ENCODE peak calls at places on chromosomes 4 and X, in five cellular contexts. One of them, this sample, is unnamed.

GRCh38 chr4:3458371-3458770 is 4.7 kb upstream of the DOK7 start:
- DNase-seq in breast epithelium: no peak
- DNase-seq in activated naive CD8-positive, alpha-beta T cell treated with anti-CD3 and anti-CD28 coated beads, Interleukin-2, amount 50 U/mL, for 24 hours: no peak
- DNase-seq in tibial nerve: no peak
- DNase-seq in dorsolateral prefrontal cortex: no peak
- DNase-seq in this sample: no peak

GRCh38 chrX:318739-319578 is at the start of gene GTPBP6:
- DNase-seq in breast epithelium: peak
- DNase-seq in activated naive CD8-positive, alpha-beta T cell treated with anti-CD3 and anti-CD28 coated beads, Interleukin-2, amount 50 U/mL, for 24 hours: peak
- DNase-seq in tibial nerve: peak
- DNase-seq in dorsolateral prefrontal cortex: peak
- DNase-seq in this sample: peak

GRCh38 chr4:173153445-173153844 is 15.2 kb upstream of the GALNT7 start:
- DNase-seq in breast epithelium: no peak
- DNase-seq in activated naive CD8-positive, alpha-beta T cell treated with anti-CD3 and anti-CD28 coated beads, Interleukin-2, amount 50 U/mL, for 24 hours: no peak
- DNase-seq in tibial nerve: no peak
- DNase-seq in dorsolateral prefrontal cortex: no peak
- DNase-seq in this sample: no peak

GRCh38 chrX:15903186-15903681 is 48.6 kb upstream of the AP1S2 start:
- DNase-seq in breast epithelium: no peak
- DNase-seq in activated naive CD8-positive, alpha-beta T cell treated with anti-CD3 and anti-CD28 coated beads, Interleukin-2, amount 50 U/mL, for 24 hours: peak
- DNase-seq in tibial nerve: no peak
- DNase-seq in dorsolateral prefrontal cortex: no peak
- DNase-seq in this sample: no peak

GRCh38 chrX:130100180-130100579 is 10.1 kb downstream of the ELF4 start:
- DNase-seq in breast epithelium: no peak
- DNase-seq in activated naive CD8-positive, alpha-beta T cell treated with anti-CD3 and anti-CD28 coated beads, Interleukin-2, amount 50 U/mL, for 24 hours: no peak
- DNase-seq in tibial nerve: peak
- DNase-seq in dorsolateral prefrontal cortex: no peak
- DNase-seq in this sample: peak

GRCh38 chrX:107000013-107000515 is at the start of gene MORC4:
- DNase-seq in breast epithelium: peak
- DNase-seq in activated naive CD8-positive, alpha-beta T cell treated with anti-CD3 and anti-CD28 coated beads, Interleukin-2, amount 50 U/mL, for 24 hours: peak
- DNase-seq in tibial nerve: peak
- DNase-seq in dorsolateral prefrontal cortex: peak
- DNase-seq in this sample: peak

GRCh38 chr4:182913621-182914020 is 3.6 kb downstream of the DCTD start:
- DNase-seq in breast epithelium: no peak
- DNase-seq in activated naive CD8-positive, alpha-beta T cell treated with anti-CD3 and anti-CD28 coated beads, Interleukin-2, amount 50 U/mL, for 24 hours: no peak
- DNase-seq in tibial nerve: no peak
- DNase-seq in dorsolateral prefrontal cortex: no peak
- DNase-seq in this sample: no peak

GRCh38 chr4:24686866-24687672 is 102.7 kb upstream of the DHX15 start:
- DNase-seq in breast epithelium: no peak
- DNase-seq in activated naive CD8-positive, alpha-beta T cell treated with anti-CD3 and anti-CD28 coated beads, Interleukin-2, amount 50 U/mL, for 24 hours: peak
- DNase-seq in tibial nerve: peak
- DNase-seq in dorsolateral prefrontal cortex: no peak
- DNase-seq in this sample: peak

GRCh38 chr4:89838005-89838404 is 1.0 kb upstream of the SNCA start:
- DNase-seq in breast epithelium: no peak
- DNase-seq in activated naive CD8-positive, alpha-beta T cell treated with anti-CD3 and anti-CD28 coated beads, Interleukin-2, amount 50 U/mL, for 24 hours: no peak
- DNase-seq in tibial nerve: no peak
- DNase-seq in dorsolateral prefrontal cortex: no peak
- DNase-seq in this sample: no peak

GRCh38 chr4:77240469-77241066 is 83.6 kb downstream of the CCNG2 start:
- DNase-seq in breast epithelium: no peak
- DNase-seq in activated naive CD8-positive, alpha-beta T cell treated with anti-CD3 and anti-CD28 coated beads, Interleukin-2, amount 50 U/mL, for 24 hours: peak
- DNase-seq in tibial nerve: no peak
- DNase-seq in dorsolateral prefrontal cortex: peak
- DNase-seq in this sample: peak

GRCh38 chr4:8710946-8711345 is 118.4 kb downstream of the CPZ start:
- DNase-seq in breast epithelium: no peak
- DNase-seq in activated naive CD8-positive, alpha-beta T cell treated with anti-CD3 and anti-CD28 coated beads, Interleukin-2, amount 50 U/mL, for 24 hours: no peak
- DNase-seq in tibial nerve: no peak
- DNase-seq in dorsolateral prefrontal cortex: no peak
- DNase-seq in this sample: no peak

GRCh38 chr4:78551420-78552351 is at the start of gene ANXA3:
- DNase-seq in breast epithelium: peak
- DNase-seq in activated naive CD8-positive, alpha-beta T cell treated with anti-CD3 and anti-CD28 coated beads, Interleukin-2, amount 50 U/mL, for 24 hours: peak
- DNase-seq in tibial nerve: no peak
- DNase-seq in dorsolateral prefrontal cortex: peak
- DNase-seq in this sample: peak

GRCh38 chr4:122688529-122688928 is 44.0 kb upstream of the BBS12 start:
- DNase-seq in breast epithelium: no peak
- DNase-seq in activated naive CD8-positive, alpha-beta T cell treated with anti-CD3 and anti-CD28 coated beads, Interleukin-2, amount 50 U/mL, for 24 hours: no peak
- DNase-seq in tibial nerve: no peak
- DNase-seq in dorsolateral prefrontal cortex: no peak
- DNase-seq in this sample: no peak

GRCh38 chrX:1355131-1355799 is 18.7 kb downstream of the IL3RA start:
- DNase-seq in breast epithelium: no peak
- DNase-seq in activated naive CD8-positive, alpha-beta T cell treated with anti-CD3 and anti-CD28 coated beads, Interleukin-2, amount 50 U/mL, for 24 hours: no peak
- DNase-seq in tibial nerve: no peak
- DNase-seq in dorsolateral prefrontal cortex: no peak
- DNase-seq in this sample: no peak

GRCh38 chr4:181692965-181693364 is 550.2 kb upstream of the TENM3 start:
- DNase-seq in breast epithelium: no peak
- DNase-seq in activated naive CD8-positive, alpha-beta T cell treated with anti-CD3 and anti-CD28 coated beads, Interleukin-2, amount 50 U/mL, for 24 hours: no peak
- DNase-seq in tibial nerve: no peak
- DNase-seq in dorsolateral prefrontal cortex: no peak
- DNase-seq in this sample: no peak

GRCh38 chr4:184937030-184937710 is 81.1 kb upstream of the HELT start:
- DNase-seq in breast epithelium: no peak
- DNase-seq in activated naive CD8-positive, alpha-beta T cell treated with anti-CD3 and anti-CD28 coated beads, Interleukin-2, amount 50 U/mL, for 24 hours: no peak
- DNase-seq in tibial nerve: no peak
- DNase-seq in dorsolateral prefrontal cortex: no peak
- DNase-seq in this sample: no peak

GRCh38 chrX:119880552-119881437 is 9.2 kb downstream of the NDUFA1 start:
- DNase-seq in breast epithelium: no peak
- DNase-seq in activated naive CD8-positive, alpha-beta T cell treated with anti-CD3 and anti-CD28 coated beads, Interleukin-2, amount 50 U/mL, for 24 hours: no peak
- DNase-seq in tibial nerve: no peak
- DNase-seq in dorsolateral prefrontal cortex: no peak
- DNase-seq in this sample: no peak

GRCh38 chr4:140374130-140374477 is 658 bp downstream of the SCOC start:
- DNase-seq in breast epithelium: peak
- DNase-seq in activated naive CD8-positive, alpha-beta T cell treated with anti-CD3 and anti-CD28 coated beads, Interleukin-2, amount 50 U/mL, for 24 hours: no peak
- DNase-seq in tibial nerve: no peak
- DNase-seq in dorsolateral prefrontal cortex: no peak
- DNase-seq in this sample: no peak

GRCh38 chrX:151773434-151773833 is 38.9 kb downstream of the CNGA2 start:
- DNase-seq in breast epithelium: no peak
- DNase-seq in activated naive CD8-positive, alpha-beta T cell treated with anti-CD3 and anti-CD28 coated beads, Interleukin-2, amount 50 U/mL, for 24 hours: no peak
- DNase-seq in tibial nerve: no peak
- DNase-seq in dorsolateral prefrontal cortex: no peak
- DNase-seq in this sample: no peak

GRCh38 chr4:10123227-10124101 is 6.9 kb upstream of the WDR1 start:
- DNase-seq in breast epithelium: no peak
- DNase-seq in activated naive CD8-positive, alpha-beta T cell treated with anti-CD3 and anti-CD28 coated beads, Interleukin-2, amount 50 U/mL, for 24 hours: no peak
- DNase-seq in tibial nerve: no peak
- DNase-seq in dorsolateral prefrontal cortex: no peak
- DNase-seq in this sample: no peak

GRCh38 chr4:39933689-39934590 is 43.8 kb downstream of the PDS5A start:
- DNase-seq in breast epithelium: no peak
- DNase-seq in activated naive CD8-positive, alpha-beta T cell treated with anti-CD3 and anti-CD28 coated beads, Interleukin-2, amount 50 U/mL, for 24 hours: no peak
- DNase-seq in tibial nerve: no peak
- DNase-seq in dorsolateral prefrontal cortex: no peak
- DNase-seq in this sample: no peak

GRCh38 chr4:67452100-67452887 is 93.0 kb downstream of the CENPC start:
- DNase-seq in breast epithelium: no peak
- DNase-seq in activated naive CD8-positive, alpha-beta T cell treated with anti-CD3 and anti-CD28 coated beads, Interleukin-2, amount 50 U/mL, for 24 hours: no peak
- DNase-seq in tibial nerve: no peak
- DNase-seq in dorsolateral prefrontal cortex: no peak
- DNase-seq in this sample: no peak

GRCh38 chrX:103197721-103198306 is 17.1 kb upstream of the BEX4 start:
- DNase-seq in breast epithelium: no peak
- DNase-seq in activated naive CD8-positive, alpha-beta T cell treated with anti-CD3 and anti-CD28 coated beads, Interleukin-2, amount 50 U/mL, for 24 hours: no peak
- DNase-seq in tibial nerve: no peak
- DNase-seq in dorsolateral prefrontal cortex: no peak
- DNase-seq in this sample: no peak

GRCh38 chrX:115362334-115363095 is 73.0 kb downstream of the LUZP4 start:
- DNase-seq in breast epithelium: no peak
- DNase-seq in activated naive CD8-positive, alpha-beta T cell treated with anti-CD3 and anti-CD28 coated beads, Interleukin-2, amount 50 U/mL, for 24 hours: peak
- DNase-seq in tibial nerve: no peak
- DNase-seq in dorsolateral prefrontal cortex: no peak
- DNase-seq in this sample: no peak

GRCh38 chr4:187357045-187357643 is 633.5 kb upstream of the FAT1 start:
- DNase-seq in breast epithelium: no peak
- DNase-seq in activated naive CD8-positive, alpha-beta T cell treated with anti-CD3 and anti-CD28 coated beads, Interleukin-2, amount 50 U/mL, for 24 hours: no peak
- DNase-seq in tibial nerve: no peak
- DNase-seq in dorsolateral prefrontal cortex: no peak
- DNase-seq in this sample: no peak

GRCh38 chrX:40563784-40564183 is 17.0 kb upstream of the ATP6AP2 start:
- DNase-seq in breast epithelium: no peak
- DNase-seq in activated naive CD8-positive, alpha-beta T cell treated with anti-CD3 and anti-CD28 coated beads, Interleukin-2, amount 50 U/mL, for 24 hours: no peak
- DNase-seq in tibial nerve: no peak
- DNase-seq in dorsolateral prefrontal cortex: no peak
- DNase-seq in this sample: no peak

GRCh38 chr4:169925678-169926077 is 100.5 kb downstream of the MFAP3L start:
- DNase-seq in breast epithelium: no peak
- DNase-seq in activated naive CD8-positive, alpha-beta T cell treated with anti-CD3 and anti-CD28 coated beads, Interleukin-2, amount 50 U/mL, for 24 hours: no peak
- DNase-seq in tibial nerve: no peak
- DNase-seq in dorsolateral prefrontal cortex: no peak
- DNase-seq in this sample: no peak

GRCh38 chr4:76811604-76812412 is 86.1 kb downstream of the SOWAHB start:
- DNase-seq in breast epithelium: no peak
- DNase-seq in activated naive CD8-positive, alpha-beta T cell treated with anti-CD3 and anti-CD28 coated beads, Interleukin-2, amount 50 U/mL, for 24 hours: no peak
- DNase-seq in tibial nerve: no peak
- DNase-seq in dorsolateral prefrontal cortex: no peak
- DNase-seq in this sample: no peak

GRCh38 chr4:174324246-174324645 is 40.5 kb downstream of the CEP44 start:
- DNase-seq in breast epithelium: no peak
- DNase-seq in activated naive CD8-positive, alpha-beta T cell treated with anti-CD3 and anti-CD28 coated beads, Interleukin-2, amount 50 U/mL, for 24 hours: no peak
- DNase-seq in tibial nerve: no peak
- DNase-seq in dorsolateral prefrontal cortex: no peak
- DNase-seq in this sample: no peak

GRCh38 chrX:45842207-45842900 is 641.7 kb upstream of the DIPK2B start:
- DNase-seq in breast epithelium: no peak
- DNase-seq in activated naive CD8-positive, alpha-beta T cell treated with anti-CD3 and anti-CD28 coated beads, Interleukin-2, amount 50 U/mL, for 24 hours: no peak
- DNase-seq in tibial nerve: no peak
- DNase-seq in dorsolateral prefrontal cortex: no peak
- DNase-seq in this sample: no peak

GRCh38 chrX:48945517-48946348 is 11.7 kb downstream of the OTUD5 start:
- DNase-seq in breast epithelium: no peak
- DNase-seq in activated naive CD8-positive, alpha-beta T cell treated with anti-CD3 and anti-CD28 coated beads, Interleukin-2, amount 50 U/mL, for 24 hours: peak
- DNase-seq in tibial nerve: no peak
- DNase-seq in dorsolateral prefrontal cortex: peak
- DNase-seq in this sample: peak

GRCh38 chr4:84499065-84499982 is at the start of gene NKX6-1:
- DNase-seq in breast epithelium: peak
- DNase-seq in activated naive CD8-positive, alpha-beta T cell treated with anti-CD3 and anti-CD28 coated beads, Interleukin-2, amount 50 U/mL, for 24 hours: no peak
- DNase-seq in tibial nerve: no peak
- DNase-seq in dorsolateral prefrontal cortex: peak
- DNase-seq in this sample: no peak

GRCh38 chrX:3346436-3347329 is at the start of gene MXRA5:
- DNase-seq in breast epithelium: no peak
- DNase-seq in activated naive CD8-positive, alpha-beta T cell treated with anti-CD3 and anti-CD28 coated beads, Interleukin-2, amount 50 U/mL, for 24 hours: no peak
- DNase-seq in tibial nerve: no peak
- DNase-seq in dorsolateral prefrontal cortex: no peak
- DNase-seq in this sample: no peak

GRCh38 chr4:169337510-169337909 is 66.8 kb upstream of the SH3RF1 start:
- DNase-seq in breast epithelium: no peak
- DNase-seq in activated naive CD8-positive, alpha-beta T cell treated with anti-CD3 and anti-CD28 coated beads, Interleukin-2, amount 50 U/mL, for 24 hours: no peak
- DNase-seq in tibial nerve: no peak
- DNase-seq in dorsolateral prefrontal cortex: no peak
- DNase-seq in this sample: no peak

GRCh38 chr4:10596586-10597285 is 87.8 kb downstream of the CLNK start:
- DNase-seq in breast epithelium: no peak
- DNase-seq in activated naive CD8-positive, alpha-beta T cell treated with anti-CD3 and anti-CD28 coated beads, Interleukin-2, amount 50 U/mL, for 24 hours: no peak
- DNase-seq in tibial nerve: no peak
- DNase-seq in dorsolateral prefrontal cortex: no peak
- DNase-seq in this sample: no peak

This sample was measured in T47D.